ENCODE peak calls at places on chromosomes 1 and 21, in four cellular contexts. U is HepG2, H is K562, O is GM12878. D is an unnamed sample.

GRCh38 chr21:41622831-41623548 is 115.0 kb upstream of the TMPRSS2 start:
- DNase-seq in U (no peak), H (no peak), O (no peak), D (no peak)

GRCh38 chr21:19130379-19131028 is 726.9 kb upstream of the TMPRSS15 start:
- DNase-seq in U (no peak), H (no peak), O (no peak), D (no peak)

GRCh38 chr1:44505210-44505993 is 100.3 kb downstream of the RNF220 start:
- DNase-seq in U (no peak), H (no peak), O (no peak), D (no peak)

GRCh38 chr1:22503721-22504410 is 52.2 kb downstream of the ZBTB40 start:
- DNase-seq in U (peak; percentile 30), H (no peak), O (no peak), D (no peak)

GRCh38 chr1:158283965-158284364 is 5.8 kb upstream of the CD1C start:
- DNase-seq in U (no peak), H (no peak), O (peak; percentile 61), D (no peak)

GRCh38 chr1:92599184-92599583 is 112.5 kb upstream of the GFI1 start:
- DNase-seq in U (peak; percentile 41), H (peak; percentile 30), O (no peak), D (no peak)

GRCh38 chr1:207389728-207390464 is 64.2 kb upstream of the CR2 start:
- DNase-seq in U (no peak), H (no peak), O (no peak), D (no peak)

GRCh38 chr1:8169364-8170058 is 143.4 kb upstream of the ERRFI1 start:
- DNase-seq in U (peak; percentile 93), H (peak; percentile 44), O (peak; percentile 59), D (no peak)

GRCh38 chr1:206898089-206898908 is 1.1 kb downstream of the IL24 start:
- DNase-seq in U (no peak), H (no peak), O (no peak), D (no peak)

GRCh38 chr1:200129480-200129879 is 102.0 kb downstream of the NR5A2 start:
- DNase-seq in U (no peak), H (no peak), O (no peak), D (no peak)

GRCh38 chr21:28818663-28819278 is 173.9 kb downstream of the LTN1 start:
- DNase-seq in U (no peak), H (no peak), O (no peak), D (no peak)

GRCh38 chr1:156709031-156709430 is 3.6 kb upstream of the CRABP2 start:
- DNase-seq in U (no peak), H (no peak), O (no peak), D (no peak)

GRCh38 chr1:171468120-171468790 is 17.1 kb upstream of the PRRC2C start:
- DNase-seq in U (no peak), H (no peak), O (no peak), D (no peak)

GRCh38 chr21:44079446-44079845 is 27.8 kb upstream of the PWP2 start:
- DNase-seq in U (no peak), H (no peak), O (no peak), D (no peak)

GRCh38 chr1:165827199-165828102 is at the start of gene UCK2:
- DNase-seq in U (peak; percentile 71), H (peak; percentile 92), O (no peak), D (peak; percentile 89)

GRCh38 chr21:45852886-45853400 is 128.6 kb upstream of the COL6A1 start:
- DNase-seq in U (no peak), H (no peak), O (no peak), D (no peak)

GRCh38 chr21:37047079-37047478 is 25.8 kb downstream of the PIGP start:
- DNase-seq in U (no peak), H (no peak), O (no peak), D (no peak)

GRCh38 chr1:38789498-38790169 is 69.9 kb downstream of the RRAGC start:
- DNase-seq in U (peak; percentile 5), H (peak; percentile 77), O (no peak), D (peak; percentile 45)

GRCh38 chr1:71785470-71785869 is 496.9 kb downstream of the NEGR1 start:
- DNase-seq in U (no peak), H (no peak), O (no peak), D (no peak)

GRCh38 chr1:228087771-228088251 is 5.3 kb downstream of the ARF1 start:
- DNase-seq in U (no peak), H (no peak), O (no peak), D (no peak)

GRCh38 chr1:178057863-178058576 is 35.9 kb upstream of the RASAL2 start:
- DNase-seq in U (no peak), H (no peak), O (no peak), D (no peak)

GRCh38 chr1:47697616-47698335 is 259.9 kb downstream of the FOXD2 start:
- DNase-seq in U (no peak), H (no peak), O (no peak), D (no peak)

GRCh38 chr21:41167348-41168342 is at the start of gene BACE2:
- DNase-seq in U (no peak), H (peak; percentile 49), O (no peak), D (peak; percentile 72)

GRCh38 chr1:29631361-29631760 is 395.0 kb downstream of the PTPRU start:
- DNase-seq in U (no peak), H (no peak), O (no peak), D (no peak)

GRCh38 chr1:81021134-81021533 is 779.6 kb upstream of the ADGRL2 start:
- DNase-seq in U (no peak), H (no peak), O (no peak), D (no peak)

GRCh38 chr1:24107462-24108225 is 4.3 kb downstream of the MYOM3 start:
- DNase-seq in U (no peak), H (no peak), O (no peak), D (no peak)

GRCh38 chr1:92736395-92736794 is 48.5 kb downstream of the EVI5 start:
- DNase-seq in U (no peak), H (peak; percentile 26), O (no peak), D (peak; percentile 41)

GRCh38 chr1:53371121-53371666 is 43.3 kb upstream of the LRP8 start:
- DNase-seq in U (no peak), H (no peak), O (no peak), D (no peak)

GRCh38 chr1:32377541-32378220 is 15.3 kb downstream of the TSSK3 start:
- DNase-seq in U (no peak), H (no peak), O (no peak), D (no peak)

GRCh38 chr1:32376199-32376598 is 13.9 kb downstream of the TSSK3 start:
- DNase-seq in U (no peak), H (no peak), O (no peak), D (no peak)

GRCh38 chr1:32367912-32368635 is 5.7 kb downstream of the TSSK3 start:
- DNase-seq in U (no peak), H (no peak), O (no peak), D (no peak)

GRCh38 chr1:32374193-32374592 is 11.9 kb downstream of the TSSK3 start:
- DNase-seq in U (no peak), H (no peak), O (no peak), D (no peak)

GRCh38 chr1:32372149-32372756 is 9.9 kb downstream of the TSSK3 start:
- DNase-seq in U (no peak), H (no peak), O (peak; percentile 61), D (no peak)
- TF ChIP-seq SP1 in U (no peak), H (no peak), O (no peak), D (no peak)

GRCh38 chr1:234069760-234070159 is 165.3 kb downstream of the SLC35F3 start:
- DNase-seq in U (no peak), H (peak; percentile 6), O (no peak), D (no peak)

GRCh38 chr1:234067584-234067983 is 163.1 kb downstream of the SLC35F3 start:
- DNase-seq in U (no peak), H (no peak), O (no peak), D (no peak)

GRCh38 chr1:234062166-234062565 is 157.7 kb downstream of the SLC35F3 start:
- DNase-seq in U (no peak), H (no peak), O (no peak), D (no peak)

GRCh38 chr1:234065794-234066447 is 161.4 kb downstream of the SLC35F3 start:
- DNase-seq in U (peak; percentile 40), H (peak; percentile 85), O (peak; percentile 7), D (peak; percentile 84)
- TF ChIP-seq TARDBP in U (no peak), H (no peak), O (no peak), D (no peak)

DNA sequence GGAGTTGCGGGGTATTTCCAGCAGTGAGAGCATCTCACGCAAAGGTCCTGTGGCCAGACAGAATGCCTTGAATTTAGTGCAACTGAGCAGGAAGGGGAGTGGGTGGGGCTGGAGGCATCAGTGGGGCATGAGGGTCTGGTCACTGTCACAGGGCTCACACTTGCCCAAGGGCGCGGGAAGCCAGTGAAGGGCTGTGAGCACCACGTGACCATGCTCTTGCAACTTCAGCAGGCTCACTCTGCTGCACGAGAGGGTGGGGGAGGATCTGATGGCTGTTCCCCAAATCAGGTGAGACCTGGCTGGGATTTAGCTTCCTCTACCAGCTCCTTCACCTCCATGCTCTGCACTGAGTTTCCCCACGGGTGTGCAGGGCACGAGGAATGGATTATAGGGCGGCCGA is 64.2 kb downstream of the PGBD5 start:
- DNase-seq in U (no peak), H (no peak), O (no peak), D (no peak)
- TF ChIP-seq SP1 in U (no peak), H (no peak), O (no peak), D (no peak)

GRCh38 chr21:38384246-38384576 is 114.1 kb downstream of the ERG start:
- DNase-seq in U (no peak), H (no peak), O (no peak), D (no peak)

GRCh38 chr21:38388219-38388618 is 110.1 kb downstream of the ERG start:
- DNase-seq in U (no peak), H (no peak), O (no peak), D (no peak)

GRCh38 chr21:38388684-38389676 is 109.3 kb downstream of the ERG start:
- DNase-seq in U (no peak), H (no peak), O (no peak), D (no peak)

GRCh38 chr21:38384675-38385074 is 113.6 kb downstream of the ERG start:
- DNase-seq in U (no peak), H (no peak), O (no peak), D (no peak)

GRCh38 chr21:38386967-38387366 is 111.3 kb downstream of the ERG start:
- DNase-seq in U (no peak), H (no peak), O (no peak), D (no peak)
- TF ChIP-seq TARDBP in U (no peak), H (no peak), O (no peak), D (no peak)

DNA sequence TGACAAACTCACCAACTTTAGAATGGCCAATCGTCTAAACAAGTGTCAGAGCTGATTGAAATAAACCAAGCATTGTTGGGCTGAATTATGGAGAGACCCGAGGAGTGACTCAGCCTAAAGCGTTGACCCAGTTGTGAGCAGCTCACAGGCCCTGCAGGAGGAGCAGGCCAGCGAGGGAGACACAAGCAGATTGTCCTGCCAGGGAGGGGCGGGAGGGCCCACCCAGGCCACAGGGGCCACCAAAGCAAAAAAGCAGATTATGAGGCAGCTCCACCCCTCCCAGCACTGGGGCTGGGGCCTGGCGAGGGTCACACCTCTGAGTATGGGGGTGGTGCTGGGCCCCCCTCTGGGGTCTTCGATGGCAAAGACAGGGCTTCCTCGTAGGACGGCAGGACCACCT is 10.1 kb upstream of the MATN1 start:
- DNase-seq in U (no peak), H (peak; percentile 70), O (no peak), D (no peak)
- TF ChIP-seq SP1 in U (no peak), H (no peak), O (no peak), D (no peak)